ENCODE peak calls at places on chromosome 14, in seven cellular contexts. One of them, this sample, is unnamed.

GRCh38 chr14:105199093-105199492 is 18.0 kb upstream of the NUDT14 start:
- DNase-seq in HepG2: no peak
- DNase-seq in uterus: no peak
- DNase-seq in epithelial cell of proximal tubule: no peak
- DNase-seq in GM10248: no peak
- DNase-seq in WERI-Rb-1: peak
- DNase-seq in omental fat pad: no peak
- DNase-seq in this sample: no peak

GRCh38 chr14:61145903-61146411 is 135.2 kb downstream of the TMEM30B start:
- DNase-seq in HepG2: no peak
- DNase-seq in uterus: no peak
- DNase-seq in epithelial cell of proximal tubule: no peak
- DNase-seq in GM10248: no peak
- DNase-seq in WERI-Rb-1: no peak
- DNase-seq in omental fat pad: no peak
- DNase-seq in this sample: no peak

GRCh38 chr14:96038920-96039632 is at the start of gene C14orf132:
- DNase-seq in HepG2: no peak
- DNase-seq in epithelial cell of proximal tubule: no peak
- DNase-seq in GM10248: peak
- DNase-seq in uterus: peak
- DNase-seq in omental fat pad: peak
- DNase-seq in WERI-Rb-1: peak
- DNase-seq in this sample: peak

GRCh38 chr14:75831455-75831854 is 150.3 kb downstream of the TGFB3 start:
- DNase-seq in omental fat pad: no peak
- DNase-seq in GM10248: no peak
- DNase-seq in WERI-Rb-1: no peak
- DNase-seq in epithelial cell of proximal tubule: no peak
- DNase-seq in HepG2: peak
- DNase-seq in uterus: peak
- DNase-seq in this sample: no peak

GRCh38 chr14:96817750-96818666 is 20.8 kb downstream of the VRK1 start:
- DNase-seq in uterus: no peak
- DNase-seq in epithelial cell of proximal tubule: no peak
- DNase-seq in WERI-Rb-1: no peak
- DNase-seq in GM10248: no peak
- DNase-seq in HepG2: no peak
- DNase-seq in omental fat pad: no peak
- DNase-seq in this sample: no peak

GRCh38 chr14:23104591-23105347 is at the start of gene CIROP:
- DNase-seq in epithelial cell of proximal tubule: no peak
- DNase-seq in HepG2: no peak
- DNase-seq in GM10248: no peak
- DNase-seq in WERI-Rb-1: no peak
- DNase-seq in omental fat pad: no peak
- DNase-seq in uterus: no peak
- DNase-seq in this sample: no peak

GRCh38 chr14:74682169-74682952 is 30.5 kb downstream of the AREL1 start:
- DNase-seq in epithelial cell of proximal tubule: no peak
- DNase-seq in HepG2: peak
- DNase-seq in uterus: no peak
- DNase-seq in GM10248: no peak
- DNase-seq in omental fat pad: no peak
- DNase-seq in WERI-Rb-1: no peak
- DNase-seq in this sample: no peak

GRCh38 chr14:32201196-32201815 is 539 bp upstream of the RNU6-7 start:
- DNase-seq in epithelial cell of proximal tubule: no peak
- DNase-seq in HepG2: peak
- DNase-seq in omental fat pad: peak
- DNase-seq in uterus: peak
- DNase-seq in WERI-Rb-1: peak
- DNase-seq in GM10248: peak
- DNase-seq in this sample: no peak

GRCh38 chr14:103067231-103067954 is 10.0 kb upstream of the CDC42BPB start:
- DNase-seq in epithelial cell of proximal tubule: peak
- DNase-seq in WERI-Rb-1: no peak
- DNase-seq in HepG2: no peak
- DNase-seq in uterus: no peak
- DNase-seq in GM10248: no peak
- DNase-seq in omental fat pad: no peak
- DNase-seq in this sample: no peak

GRCh38 chr14:61076531-61076930 is 95.5 kb downstream of the SLC38A6 start:
- DNase-seq in omental fat pad: no peak
- DNase-seq in GM10248: no peak
- DNase-seq in uterus: no peak
- DNase-seq in WERI-Rb-1: no peak
- DNase-seq in epithelial cell of proximal tubule: no peak
- DNase-seq in HepG2: peak
- DNase-seq in this sample: no peak

GRCh38 chr14:52834440-52834842 is 43.0 kb upstream of the GNPNAT1 start:
- DNase-seq in epithelial cell of proximal tubule: no peak
- DNase-seq in GM10248: no peak
- DNase-seq in omental fat pad: no peak
- DNase-seq in HepG2: no peak
- DNase-seq in WERI-Rb-1: no peak
- DNase-seq in uterus: no peak
- DNase-seq in this sample: no peak

GRCh38 chr14:81927069-81927468 is 393.4 kb upstream of the SEL1L start:
- DNase-seq in epithelial cell of proximal tubule: no peak
- DNase-seq in uterus: no peak
- DNase-seq in omental fat pad: no peak
- DNase-seq in GM10248: no peak
- DNase-seq in HepG2: no peak
- DNase-seq in WERI-Rb-1: no peak
- DNase-seq in this sample: no peak

GRCh38 chr14:106606936-106607335 is 1080.6 kb downstream of the TMEM121 start:
- DNase-seq in HepG2: no peak
- DNase-seq in omental fat pad: no peak
- DNase-seq in WERI-Rb-1: no peak
- DNase-seq in GM10248: no peak
- DNase-seq in uterus: no peak
- DNase-seq in epithelial cell of proximal tubule: no peak
- DNase-seq in this sample: no peak

GRCh38 chr14:106610691-106611090 is 1084.3 kb downstream of the TMEM121 start:
- DNase-seq in uterus: no peak
- DNase-seq in epithelial cell of proximal tubule: no peak
- DNase-seq in omental fat pad: no peak
- DNase-seq in WERI-Rb-1: no peak
- DNase-seq in HepG2: no peak
- DNase-seq in GM10248: no peak
- DNase-seq in this sample: no peak

GRCh38 chr14:106605548-106606448 is 1079.4 kb downstream of the TMEM121 start:
- DNase-seq in WERI-Rb-1: peak
- DNase-seq in epithelial cell of proximal tubule: no peak
- DNase-seq in HepG2: peak
- DNase-seq in GM10248: peak
- DNase-seq in omental fat pad: no peak
- DNase-seq in uterus: no peak
- DNase-seq in this sample: no peak
- TF ChIP-seq CTCF in WERI-Rb-1: peak
- TF ChIP-seq CTCF in epithelial cell of proximal tubule: peak
- TF ChIP-seq CTCF in HepG2: peak
- TF ChIP-seq CTCF in GM10248: peak
- TF ChIP-seq CTCF in omental fat pad: no peak
- TF ChIP-seq CTCF in uterus: no peak
- TF ChIP-seq CTCF in this sample: no peak

GRCh38 chr14:49769171-49769570 is 1.2 kb downstream of the KLHDC2 start:
- DNase-seq in omental fat pad: no peak
- DNase-seq in WERI-Rb-1: no peak
- DNase-seq in epithelial cell of proximal tubule: no peak
- DNase-seq in uterus: no peak
- DNase-seq in HepG2: peak
- DNase-seq in GM10248: no peak
- DNase-seq in this sample: no peak

GRCh38 chr14:49766839-49767238 is 1.1 kb upstream of the KLHDC2 start:
- DNase-seq in uterus: no peak
- DNase-seq in WERI-Rb-1: peak
- DNase-seq in epithelial cell of proximal tubule: no peak
- DNase-seq in omental fat pad: no peak
- DNase-seq in GM10248: no peak
- DNase-seq in HepG2: no peak
- DNase-seq in this sample: peak

GRCh38 chr14:49768301-49769121 is 558 bp downstream of the KLHDC2 start:
- DNase-seq in HepG2: peak
- DNase-seq in epithelial cell of proximal tubule: no peak
- DNase-seq in GM10248: peak
- DNase-seq in uterus: peak
- DNase-seq in omental fat pad: peak
- DNase-seq in WERI-Rb-1: peak
- DNase-seq in this sample: no peak

GRCh38 chr14:49769581-49770211 is 1.7 kb downstream of the KLHDC2 start:
- DNase-seq in WERI-Rb-1: peak
- DNase-seq in epithelial cell of proximal tubule: no peak
- DNase-seq in omental fat pad: no peak
- DNase-seq in GM10248: no peak
- DNase-seq in uterus: no peak
- DNase-seq in HepG2: no peak
- DNase-seq in this sample: no peak

DNA sequence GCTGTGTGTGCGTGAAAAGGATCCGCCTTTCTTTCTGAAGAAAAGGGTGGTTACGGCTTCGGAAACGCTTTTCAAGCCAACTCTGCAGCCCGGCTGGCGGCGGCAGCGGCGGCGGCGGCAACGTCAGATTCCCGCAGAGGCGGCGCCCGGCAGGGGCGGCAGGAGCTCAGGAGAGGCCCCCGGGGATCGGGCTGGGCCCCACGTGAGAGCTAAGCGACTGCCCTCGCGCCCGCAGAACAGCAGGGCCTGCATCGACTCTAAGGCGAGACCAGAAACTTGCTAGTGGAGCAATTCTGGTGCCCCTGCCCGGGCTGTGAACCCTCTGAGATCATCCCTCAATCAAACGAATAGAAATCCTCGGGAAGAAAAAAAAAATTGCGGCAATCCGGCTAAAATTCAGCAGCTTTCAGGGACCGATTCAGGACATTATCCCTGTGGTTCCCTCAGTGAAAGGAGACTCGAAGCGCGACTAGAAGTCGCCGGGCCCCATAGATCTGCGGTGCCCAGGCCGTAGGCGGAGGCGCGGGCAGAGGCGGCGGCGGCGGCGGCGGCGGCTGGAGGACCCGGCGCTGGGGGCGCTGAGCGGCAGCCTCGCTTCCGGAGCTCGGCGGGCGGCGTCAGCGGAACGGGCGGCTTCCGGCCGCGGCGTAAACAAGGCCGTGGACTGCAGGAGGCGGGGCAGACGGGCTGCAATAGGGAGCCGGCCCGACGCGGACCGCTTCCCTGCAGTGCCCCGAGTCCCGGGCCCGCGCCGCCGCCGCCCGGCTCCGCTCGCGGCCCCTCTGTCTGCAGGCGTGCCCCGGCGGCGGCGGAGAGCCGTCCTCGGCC is at the start of gene KLHDC2:
- DNase-seq in epithelial cell of proximal tubule: no peak
- DNase-seq in WERI-Rb-1: peak
- DNase-seq in HepG2: peak
- DNase-seq in GM10248: peak
- DNase-seq in omental fat pad: peak
- DNase-seq in uterus: peak
- DNase-seq in this sample: no peak
- TF ChIP-seq CTCF in epithelial cell of proximal tubule: peak
- TF ChIP-seq CTCF in WERI-Rb-1: peak
- TF ChIP-seq CTCF in HepG2: peak
- TF ChIP-seq CTCF in GM10248: peak
- TF ChIP-seq CTCF in omental fat pad: no peak
- TF ChIP-seq CTCF in uterus: peak
- TF ChIP-seq CTCF in this sample: peak

DNA sequence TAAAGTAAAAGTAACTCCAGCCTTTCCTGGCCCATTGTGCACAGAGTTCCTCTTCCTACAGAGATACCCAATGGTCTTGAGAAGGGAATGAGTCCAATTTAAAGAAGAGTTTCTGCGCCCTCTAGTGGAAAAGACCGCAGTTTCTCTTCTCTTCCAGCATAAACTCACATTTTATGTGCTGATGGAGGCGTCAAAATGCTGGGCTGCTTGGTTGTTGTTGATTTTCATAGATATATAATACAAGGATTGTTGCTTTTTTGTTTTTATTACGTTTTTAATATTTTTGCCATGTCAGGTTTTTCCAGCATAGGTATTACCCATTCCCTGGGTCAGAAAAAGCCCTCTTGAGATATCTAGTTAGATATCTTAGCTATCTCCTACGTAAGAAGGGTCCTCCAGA is 356.9 kb upstream of the STXBP6 start:
- DNase-seq in WERI-Rb-1: peak
- DNase-seq in epithelial cell of proximal tubule: no peak
- DNase-seq in HepG2: peak
- DNase-seq in omental fat pad: no peak
- DNase-seq in uterus: no peak
- DNase-seq in GM10248: no peak
- DNase-seq in this sample: no peak
- TF ChIP-seq CTCF in WERI-Rb-1: peak
- TF ChIP-seq CTCF in epithelial cell of proximal tubule: peak
- TF ChIP-seq CTCF in HepG2: peak
- TF ChIP-seq CTCF in omental fat pad: no peak
- TF ChIP-seq CTCF in uterus: no peak
- TF ChIP-seq CTCF in GM10248: peak
- TF ChIP-seq CTCF in this sample: peak

DNA sequence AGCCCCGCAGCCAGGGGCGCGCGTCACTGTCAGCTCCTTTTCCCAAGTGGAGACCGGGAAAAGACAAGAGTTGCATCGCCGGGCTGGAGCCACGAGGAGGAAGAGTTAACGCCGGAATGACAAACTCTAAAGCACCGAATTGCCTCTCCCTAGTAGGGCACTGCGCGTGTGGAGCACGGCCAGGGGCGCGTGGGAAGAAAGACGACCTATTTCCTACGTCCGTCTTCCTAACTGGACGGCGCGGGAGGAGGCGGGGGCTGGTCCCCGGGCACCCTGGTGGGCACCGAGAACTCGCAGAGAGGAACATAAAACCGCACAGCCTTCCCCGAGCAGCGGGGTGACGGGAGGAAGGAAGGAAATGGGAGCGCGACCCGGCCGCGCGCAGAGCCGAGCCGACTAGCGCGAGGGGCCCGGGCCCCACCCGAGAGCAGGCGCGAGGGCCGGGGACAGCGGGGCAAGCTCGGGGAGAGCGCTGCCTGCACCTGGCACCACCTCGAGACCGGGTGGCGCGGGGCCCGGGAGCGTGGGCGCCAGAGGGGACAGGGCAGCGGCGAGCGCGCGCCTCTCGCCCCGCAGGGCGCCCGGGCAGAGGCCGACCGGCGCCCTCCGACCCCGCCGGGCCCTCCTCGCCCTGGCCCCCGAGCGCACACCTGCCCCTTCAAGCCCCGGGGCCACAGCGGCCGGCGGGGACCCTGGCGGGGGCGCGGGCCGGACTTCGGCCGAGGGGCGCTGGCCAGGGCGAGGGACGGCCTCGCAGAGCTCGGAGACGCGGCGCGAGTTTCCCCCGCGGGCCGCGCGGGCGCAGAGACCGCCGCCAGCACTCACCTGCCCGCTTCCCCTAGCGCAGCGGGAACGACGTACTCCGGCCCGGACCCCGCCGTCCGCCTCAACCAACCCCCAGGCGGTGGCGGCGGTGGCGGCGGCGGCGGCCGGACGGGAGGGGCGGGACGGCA is 480 bp downstream of the SETD3 start:
- DNase-seq in WERI-Rb-1: peak
- DNase-seq in HepG2: peak
- DNase-seq in epithelial cell of proximal tubule: no peak
- DNase-seq in uterus: peak
- DNase-seq in omental fat pad: peak
- DNase-seq in GM10248: peak
- DNase-seq in this sample: no peak
- TF ChIP-seq CTCF in WERI-Rb-1: no peak
- TF ChIP-seq CTCF in HepG2: no peak
- TF ChIP-seq CTCF in epithelial cell of proximal tubule: no peak
- TF ChIP-seq CTCF in uterus: no peak
- TF ChIP-seq CTCF in omental fat pad: no peak
- TF ChIP-seq CTCF in GM10248: no peak
- TF ChIP-seq CTCF in this sample: no peak

GRCh38 chr14:34982421-34983147 is at the start of gene SRP54:
- DNase-seq in uterus: peak
- DNase-seq in omental fat pad: peak
- DNase-seq in epithelial cell of proximal tubule: peak
- DNase-seq in WERI-Rb-1: peak
- DNase-seq in HepG2: peak
- DNase-seq in GM10248: peak
- DNase-seq in this sample: peak
- TF ChIP-seq CTCF in uterus: peak
- TF ChIP-seq CTCF in omental fat pad: no peak
- TF ChIP-seq CTCF in epithelial cell of proximal tubule: no peak
- TF ChIP-seq CTCF in WERI-Rb-1: peak
- TF ChIP-seq CTCF in HepG2: peak
- TF ChIP-seq CTCF in GM10248: no peak
- TF ChIP-seq CTCF in this sample: no peak